ENCODE peak calls at places on chromosomes 2 and 18, in ten cellular contexts. One of them, this sample, is unnamed.

GRCh38 chr2:115807302-115807701 is 1364.9 kb downstream of the DPP10 start:
- DNase-seq in retinal pigment epithelial cell: no peak
- DNase-seq in stimulated activated CD8-positive, alpha-beta memory T cell treated with anti-CD3 and anti-CD28 coated beads, Interleukin-7, amount 100 ng/mL, for 4 hours: no peak
- DNase-seq in midbrain: no peak
- DNase-seq in gastrocnemius medialis: no peak
- DNase-seq in psoas muscle: no peak
- DNase-seq in activated CD8-positive, alpha-beta memory T cell treated with anti-CD3 and anti-CD28 coated beads for 1 hour: no peak
- DNase-seq in EH: no peak
- DNase-seq in stimulated activated CD4-positive, alpha-beta T cell treated with anti-CD3 and anti-CD28 coated beads, Interleukin-1b, Interleukin-23, amount 100 ng/mL, for 1 hour: no peak
- DNase-seq in naive thymus-derived CD4-positive, alpha-beta T cell: no peak
- DNase-seq in this sample: no peak

GRCh38 chr18:72867721-72868665 is at the start of gene NETO1:
- DNase-seq in psoas muscle: no peak
- DNase-seq in stimulated activated CD8-positive, alpha-beta memory T cell treated with anti-CD3 and anti-CD28 coated beads, Interleukin-7, amount 100 ng/mL, for 4 hours: no peak
- DNase-seq in stimulated activated CD4-positive, alpha-beta T cell treated with anti-CD3 and anti-CD28 coated beads, Interleukin-1b, Interleukin-23, amount 100 ng/mL, for 1 hour: no peak
- DNase-seq in midbrain: no peak
- DNase-seq in activated CD8-positive, alpha-beta memory T cell treated with anti-CD3 and anti-CD28 coated beads for 1 hour: no peak
- DNase-seq in retinal pigment epithelial cell: no peak
- DNase-seq in naive thymus-derived CD4-positive, alpha-beta T cell: no peak
- DNase-seq in gastrocnemius medialis: no peak
- DNase-seq in EH: peak; percentile 21
- DNase-seq in this sample: no peak

GRCh38 chr2:240124651-240125030 is 11.5 kb downstream of the COPS9 start:
- DNase-seq in activated CD8-positive, alpha-beta memory T cell treated with anti-CD3 and anti-CD28 coated beads for 1 hour: no peak
- DNase-seq in naive thymus-derived CD4-positive, alpha-beta T cell: no peak
- DNase-seq in midbrain: no peak
- DNase-seq in psoas muscle: no peak
- DNase-seq in stimulated activated CD8-positive, alpha-beta memory T cell treated with anti-CD3 and anti-CD28 coated beads, Interleukin-7, amount 100 ng/mL, for 4 hours: no peak
- DNase-seq in gastrocnemius medialis: no peak
- DNase-seq in retinal pigment epithelial cell: no peak
- DNase-seq in EH: no peak
- DNase-seq in stimulated activated CD4-positive, alpha-beta T cell treated with anti-CD3 and anti-CD28 coated beads, Interleukin-1b, Interleukin-23, amount 100 ng/mL, for 1 hour: no peak
- DNase-seq in this sample: no peak

GRCh38 chr2:10278763-10279471 is 23.8 kb upstream of the HPCAL1 start:
- DNase-seq in retinal pigment epithelial cell: no peak
- DNase-seq in naive thymus-derived CD4-positive, alpha-beta T cell: no peak
- DNase-seq in midbrain: no peak
- DNase-seq in stimulated activated CD8-positive, alpha-beta memory T cell treated with anti-CD3 and anti-CD28 coated beads, Interleukin-7, amount 100 ng/mL, for 4 hours: no peak
- DNase-seq in gastrocnemius medialis: no peak
- DNase-seq in psoas muscle: no peak
- DNase-seq in stimulated activated CD4-positive, alpha-beta T cell treated with anti-CD3 and anti-CD28 coated beads, Interleukin-1b, Interleukin-23, amount 100 ng/mL, for 1 hour: no peak
- DNase-seq in activated CD8-positive, alpha-beta memory T cell treated with anti-CD3 and anti-CD28 coated beads for 1 hour: no peak
- DNase-seq in EH: no peak
- DNase-seq in this sample: no peak

GRCh38 chr2:9099341-9099751 is 95.9 kb upstream of the MBOAT2 start:
- DNase-seq in stimulated activated CD4-positive, alpha-beta T cell treated with anti-CD3 and anti-CD28 coated beads, Interleukin-1b, Interleukin-23, amount 100 ng/mL, for 1 hour: no peak
- DNase-seq in gastrocnemius medialis: no peak
- DNase-seq in activated CD8-positive, alpha-beta memory T cell treated with anti-CD3 and anti-CD28 coated beads for 1 hour: no peak
- DNase-seq in psoas muscle: no peak
- DNase-seq in naive thymus-derived CD4-positive, alpha-beta T cell: no peak
- DNase-seq in EH: peak; percentile 60
- DNase-seq in retinal pigment epithelial cell: no peak
- DNase-seq in midbrain: no peak
- DNase-seq in stimulated activated CD8-positive, alpha-beta memory T cell treated with anti-CD3 and anti-CD28 coated beads, Interleukin-7, amount 100 ng/mL, for 4 hours: no peak
- DNase-seq in this sample: no peak

GRCh38 chr2:128370468-128371247 is 52.0 kb upstream of the HS6ST1 start:
- DNase-seq in stimulated activated CD4-positive, alpha-beta T cell treated with anti-CD3 and anti-CD28 coated beads, Interleukin-1b, Interleukin-23, amount 100 ng/mL, for 1 hour: no peak
- DNase-seq in stimulated activated CD8-positive, alpha-beta memory T cell treated with anti-CD3 and anti-CD28 coated beads, Interleukin-7, amount 100 ng/mL, for 4 hours: no peak
- DNase-seq in midbrain: no peak
- DNase-seq in retinal pigment epithelial cell: no peak
- DNase-seq in EH: peak; percentile 49
- DNase-seq in psoas muscle: no peak
- DNase-seq in naive thymus-derived CD4-positive, alpha-beta T cell: no peak
- DNase-seq in gastrocnemius medialis: no peak
- DNase-seq in activated CD8-positive, alpha-beta memory T cell treated with anti-CD3 and anti-CD28 coated beads for 1 hour: no peak
- DNase-seq in this sample: no peak

GRCh38 chr2:127275356-127275755 is 18.6 kb downstream of the ERCC3 start:
- DNase-seq in naive thymus-derived CD4-positive, alpha-beta T cell: no peak
- DNase-seq in EH: no peak
- DNase-seq in stimulated activated CD4-positive, alpha-beta T cell treated with anti-CD3 and anti-CD28 coated beads, Interleukin-1b, Interleukin-23, amount 100 ng/mL, for 1 hour: no peak
- DNase-seq in gastrocnemius medialis: no peak
- DNase-seq in retinal pigment epithelial cell: no peak
- DNase-seq in midbrain: no peak
- DNase-seq in activated CD8-positive, alpha-beta memory T cell treated with anti-CD3 and anti-CD28 coated beads for 1 hour: no peak
- DNase-seq in psoas muscle: no peak
- DNase-seq in stimulated activated CD8-positive, alpha-beta memory T cell treated with anti-CD3 and anti-CD28 coated beads, Interleukin-7, amount 100 ng/mL, for 4 hours: no peak
- DNase-seq in this sample: no peak

GRCh38 chr2:29075894-29076700 is 1.8 kb upstream of the PCARE start:
- DNase-seq in naive thymus-derived CD4-positive, alpha-beta T cell: no peak
- DNase-seq in gastrocnemius medialis: no peak
- DNase-seq in EH: peak; percentile 61
- DNase-seq in midbrain: peak; percentile 91
- DNase-seq in retinal pigment epithelial cell: no peak
- DNase-seq in psoas muscle: no peak
- DNase-seq in stimulated activated CD4-positive, alpha-beta T cell treated with anti-CD3 and anti-CD28 coated beads, Interleukin-1b, Interleukin-23, amount 100 ng/mL, for 1 hour: no peak
- DNase-seq in stimulated activated CD8-positive, alpha-beta memory T cell treated with anti-CD3 and anti-CD28 coated beads, Interleukin-7, amount 100 ng/mL, for 4 hours: no peak
- DNase-seq in activated CD8-positive, alpha-beta memory T cell treated with anti-CD3 and anti-CD28 coated beads for 1 hour: no peak
- DNase-seq in this sample: no peak

GRCh38 chr2:85501244-85501643 is 37.7 kb upstream of the MAT2A start:
- DNase-seq in naive thymus-derived CD4-positive, alpha-beta T cell: no peak
- DNase-seq in midbrain: no peak
- DNase-seq in stimulated activated CD8-positive, alpha-beta memory T cell treated with anti-CD3 and anti-CD28 coated beads, Interleukin-7, amount 100 ng/mL, for 4 hours: no peak
- DNase-seq in gastrocnemius medialis: no peak
- DNase-seq in activated CD8-positive, alpha-beta memory T cell treated with anti-CD3 and anti-CD28 coated beads for 1 hour: no peak
- DNase-seq in stimulated activated CD4-positive, alpha-beta T cell treated with anti-CD3 and anti-CD28 coated beads, Interleukin-1b, Interleukin-23, amount 100 ng/mL, for 1 hour: no peak
- DNase-seq in retinal pigment epithelial cell: no peak
- DNase-seq in EH: peak; percentile 28
- DNase-seq in psoas muscle: no peak
- DNase-seq in this sample: no peak

GRCh38 chr2:143629344-143629743 is 500.1 kb downstream of the ARHGAP15 start:
- DNase-seq in retinal pigment epithelial cell: no peak
- DNase-seq in activated CD8-positive, alpha-beta memory T cell treated with anti-CD3 and anti-CD28 coated beads for 1 hour: no peak
- DNase-seq in naive thymus-derived CD4-positive, alpha-beta T cell: no peak
- DNase-seq in stimulated activated CD4-positive, alpha-beta T cell treated with anti-CD3 and anti-CD28 coated beads, Interleukin-1b, Interleukin-23, amount 100 ng/mL, for 1 hour: no peak
- DNase-seq in stimulated activated CD8-positive, alpha-beta memory T cell treated with anti-CD3 and anti-CD28 coated beads, Interleukin-7, amount 100 ng/mL, for 4 hours: no peak
- DNase-seq in gastrocnemius medialis: no peak
- DNase-seq in EH: peak; percentile 87
- DNase-seq in midbrain: no peak
- DNase-seq in psoas muscle: no peak
- DNase-seq in this sample: no peak